ENCODE peak calls at places on chromosomes 2 and 18, in six cellular contexts. One of them, this sample, is unnamed.

GRCh38 chr18:70490008-70490933 is 201.4 kb downstream of the SOCS6 start:
- DNase-seq in H1: no peak
- DNase-seq in astrocyte: peak
- DNase-seq in lung: no peak
- DNase-seq in astrocyte of the spinal cord: peak
- DNase-seq in adrenal gland: peak
- DNase-seq in this sample: peak

GRCh38 chr2:55838653-55839052 is 84.9 kb downstream of the EFEMP1 start:
- DNase-seq in H1: no peak
- DNase-seq in astrocyte: no peak
- DNase-seq in lung: no peak
- DNase-seq in astrocyte of the spinal cord: no peak
- DNase-seq in adrenal gland: no peak
- DNase-seq in this sample: peak

GRCh38 chr2:100513650-100514049 is 43.4 kb downstream of the NMS start:
- DNase-seq in H1: no peak
- DNase-seq in astrocyte: no peak
- DNase-seq in lung: no peak
- DNase-seq in astrocyte of the spinal cord: no peak
- DNase-seq in adrenal gland: no peak
- DNase-seq in this sample: no peak

GRCh38 chr2:63484901-63485300 is 103.4 kb downstream of the WDPCP start:
- DNase-seq in H1: no peak
- DNase-seq in astrocyte: no peak
- DNase-seq in lung: no peak
- DNase-seq in astrocyte of the spinal cord: no peak
- DNase-seq in adrenal gland: no peak
- DNase-seq in this sample: no peak

GRCh38 chr2:3348771-3349170 is 28.8 kb downstream of the EIPR1 start:
- DNase-seq in H1: no peak
- DNase-seq in astrocyte: no peak
- DNase-seq in lung: no peak
- DNase-seq in astrocyte of the spinal cord: no peak
- DNase-seq in adrenal gland: no peak
- DNase-seq in this sample: peak

GRCh38 chr18:11002796-11003195 is 146.6 kb downstream of the PIEZO2 start:
- DNase-seq in H1: no peak
- DNase-seq in astrocyte: no peak
- DNase-seq in lung: no peak
- DNase-seq in astrocyte of the spinal cord: no peak
- DNase-seq in adrenal gland: no peak
- DNase-seq in this sample: no peak

GRCh38 chr2:24628746-24629145 is 137.7 kb downstream of the NCOA1 start:
- DNase-seq in H1: no peak
- DNase-seq in astrocyte: no peak
- DNase-seq in lung: no peak
- DNase-seq in astrocyte of the spinal cord: no peak
- DNase-seq in adrenal gland: no peak
- DNase-seq in this sample: no peak

GRCh38 chr2:46669996-46670793 is 190.8 kb downstream of the TMEM247 start:
- DNase-seq in H1: no peak
- DNase-seq in astrocyte: peak
- DNase-seq in lung: no peak
- DNase-seq in astrocyte of the spinal cord: peak
- DNase-seq in adrenal gland: no peak
- DNase-seq in this sample: peak

GRCh38 chr2:186486651-186487647 is 889 bp downstream of the ZC3H15 start:
- DNase-seq in H1: no peak
- DNase-seq in astrocyte: peak
- DNase-seq in lung: no peak
- DNase-seq in astrocyte of the spinal cord: peak
- DNase-seq in adrenal gland: no peak
- DNase-seq in this sample: peak

GRCh38 chr18:3283253-3283863 is 21.4 kb downstream of the MYL12B start:
- DNase-seq in H1: no peak
- DNase-seq in astrocyte: no peak
- DNase-seq in lung: no peak
- DNase-seq in astrocyte of the spinal cord: no peak
- DNase-seq in adrenal gland: no peak
- DNase-seq in this sample: no peak

GRCh38 chr2:7694066-7695000 is 777.1 kb downstream of the RNF144A start:
- DNase-seq in H1: no peak
- DNase-seq in astrocyte: no peak
- DNase-seq in lung: no peak
- DNase-seq in astrocyte of the spinal cord: no peak
- DNase-seq in adrenal gland: no peak
- DNase-seq in this sample: no peak

GRCh38 chr18:74654637-74655036 is 57.0 kb downstream of the ZNF407 start:
- DNase-seq in H1: no peak
- DNase-seq in astrocyte: peak
- DNase-seq in lung: no peak
- DNase-seq in astrocyte of the spinal cord: peak
- DNase-seq in adrenal gland: no peak
- DNase-seq in this sample: peak

GRCh38 chr2:101724113-101724450 is 26.6 kb downstream of the MAP4K4 start:
- DNase-seq in H1: no peak
- DNase-seq in astrocyte: no peak
- DNase-seq in lung: no peak
- DNase-seq in astrocyte of the spinal cord: no peak
- DNase-seq in adrenal gland: no peak
- DNase-seq in this sample: no peak

GRCh38 chr2:203022751-203023150 is 8.1 kb downstream of the NBEAL1 start:
- DNase-seq in H1: no peak
- DNase-seq in astrocyte: no peak
- DNase-seq in lung: no peak
- DNase-seq in astrocyte of the spinal cord: no peak
- DNase-seq in adrenal gland: no peak
- DNase-seq in this sample: no peak

GRCh38 chr2:203682688-203683130 is 23.7 kb upstream of the CD28 start:
- DNase-seq in H1: no peak
- DNase-seq in astrocyte: peak
- DNase-seq in lung: no peak
- DNase-seq in astrocyte of the spinal cord: peak
- DNase-seq in adrenal gland: peak
- DNase-seq in this sample: peak

GRCh38 chr2:130790808-130791616 is 35.7 kb downstream of the AMER3 start:
- DNase-seq in H1: no peak
- DNase-seq in astrocyte: no peak
- DNase-seq in lung: no peak
- DNase-seq in astrocyte of the spinal cord: no peak
- DNase-seq in adrenal gland: no peak
- DNase-seq in this sample: no peak

GRCh38 chr2:69789762-69790600 is 39.5 kb upstream of the GMCL1 start:
- DNase-seq in H1: no peak
- DNase-seq in astrocyte: peak
- DNase-seq in lung: no peak
- DNase-seq in astrocyte of the spinal cord: peak
- DNase-seq in adrenal gland: no peak
- DNase-seq in this sample: no peak

GRCh38 chr18:50075772-50076171 is 119.2 kb downstream of the MYO5B start:
- DNase-seq in H1: no peak
- DNase-seq in astrocyte: no peak
- DNase-seq in lung: no peak
- DNase-seq in astrocyte of the spinal cord: no peak
- DNase-seq in adrenal gland: no peak
- DNase-seq in this sample: no peak

GRCh38 chr18:48622911-48623431 is 84.1 kb downstream of the CTIF start:
- DNase-seq in H1: no peak
- DNase-seq in astrocyte: peak
- DNase-seq in lung: no peak
- DNase-seq in astrocyte of the spinal cord: peak
- DNase-seq in adrenal gland: no peak
- DNase-seq in this sample: peak

GRCh38 chr2:54772531-54772930 is 49.1 kb downstream of the EML6 start:
- DNase-seq in H1: no peak
- DNase-seq in astrocyte: no peak
- DNase-seq in lung: no peak
- DNase-seq in astrocyte of the spinal cord: no peak
- DNase-seq in adrenal gland: no peak
- DNase-seq in this sample: peak

GRCh38 chr2:102473020-102473419 is at the start of gene SLC9A4:
- DNase-seq in H1: no peak
- DNase-seq in astrocyte: peak
- DNase-seq in lung: no peak
- DNase-seq in astrocyte of the spinal cord: peak
- DNase-seq in adrenal gland: peak
- DNase-seq in this sample: peak

GRCh38 chr18:23964282-23965238 is 50.0 kb upstream of the TTC39C start:
- DNase-seq in H1: no peak
- DNase-seq in astrocyte: no peak
- DNase-seq in lung: no peak
- DNase-seq in astrocyte of the spinal cord: no peak
- DNase-seq in adrenal gland: no peak
- DNase-seq in this sample: peak

GRCh38 chr2:218896501-218897393 is 16.1 kb downstream of the WNT10A start:
- DNase-seq in H1: no peak
- DNase-seq in astrocyte: peak
- DNase-seq in lung: no peak
- DNase-seq in astrocyte of the spinal cord: no peak
- DNase-seq in adrenal gland: no peak
- DNase-seq in this sample: peak

GRCh38 chr2:96815326-96816126 is 542 bp upstream of the CNNM3 start:
- DNase-seq in H1: no peak
- DNase-seq in astrocyte: peak
- DNase-seq in lung: no peak
- DNase-seq in astrocyte of the spinal cord: peak
- DNase-seq in adrenal gland: no peak
- DNase-seq in this sample: peak

GRCh38 chr2:58740381-58740780 is 499.3 kb upstream of the FANCL start:
- DNase-seq in H1: no peak
- DNase-seq in astrocyte: no peak
- DNase-seq in lung: no peak
- DNase-seq in astrocyte of the spinal cord: no peak
- DNase-seq in adrenal gland: no peak
- DNase-seq in this sample: no peak
- H3K4me3 ChIP-seq in H1: no peak
- H3K4me3 ChIP-seq in astrocyte: no peak
- H3K4me3 ChIP-seq in lung: no peak
- H3K4me3 ChIP-seq in astrocyte of the spinal cord: no peak
- H3K4me3 ChIP-seq in adrenal gland: no peak
- H3K4me3 ChIP-seq in this sample: no peak

DNA sequence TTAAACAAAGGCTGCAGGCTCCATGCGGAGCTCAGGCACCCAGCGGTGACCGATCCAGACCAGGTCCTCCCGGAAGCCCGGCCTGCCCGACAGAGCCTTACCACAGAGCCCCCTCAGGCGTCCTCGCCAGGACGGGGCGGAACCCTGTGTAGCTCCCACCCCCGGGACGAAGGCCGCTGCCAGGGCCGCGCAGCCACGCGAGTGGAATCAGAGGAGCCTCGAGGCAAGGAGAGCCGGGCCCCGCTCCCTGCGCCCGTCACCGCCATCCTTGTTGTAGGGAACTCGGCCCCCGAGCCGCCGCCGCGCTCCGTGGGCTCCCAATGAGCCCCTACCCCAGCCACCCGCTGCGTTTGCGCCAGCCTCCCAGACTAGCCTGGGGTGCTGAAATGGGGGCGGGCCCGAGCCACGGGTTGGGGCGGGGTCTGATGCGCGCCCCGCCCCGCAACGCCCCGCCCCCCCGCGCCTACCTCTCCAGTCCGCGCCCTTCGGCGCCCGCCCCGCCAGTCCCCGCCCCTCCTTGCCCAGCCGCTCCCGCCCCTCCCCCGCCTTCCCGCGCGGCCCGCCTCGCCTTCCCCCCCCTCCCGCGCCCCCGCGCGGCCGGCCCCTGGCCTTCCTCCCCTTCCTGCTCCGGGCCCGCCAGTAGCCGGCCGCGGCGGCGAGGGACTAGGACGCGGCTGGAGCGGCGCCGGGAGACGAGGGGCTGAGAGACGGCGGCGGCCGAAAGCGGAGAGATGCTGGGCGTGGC is at the start of gene LIMS1:
- DNase-seq in H1: peak
- DNase-seq in astrocyte: peak
- DNase-seq in lung: peak
- DNase-seq in astrocyte of the spinal cord: peak
- DNase-seq in adrenal gland: peak
- DNase-seq in this sample: peak
- TF ChIP-seq CTCF in H1: no peak
- TF ChIP-seq CTCF in astrocyte: no peak
- TF ChIP-seq CTCF in lung: no peak
- TF ChIP-seq CTCF in astrocyte of the spinal cord: no peak
- TF ChIP-seq CTCF in adrenal gland: no peak
- TF ChIP-seq CTCF in this sample: no peak

GRCh38 chr2:176910828-176911227 is 301.8 kb upstream of the HNRNPA3 start:
- DNase-seq in H1: no peak
- DNase-seq in astrocyte: no peak
- DNase-seq in lung: no peak
- DNase-seq in astrocyte of the spinal cord: no peak
- DNase-seq in adrenal gland: no peak
- DNase-seq in this sample: no peak

DNA sequence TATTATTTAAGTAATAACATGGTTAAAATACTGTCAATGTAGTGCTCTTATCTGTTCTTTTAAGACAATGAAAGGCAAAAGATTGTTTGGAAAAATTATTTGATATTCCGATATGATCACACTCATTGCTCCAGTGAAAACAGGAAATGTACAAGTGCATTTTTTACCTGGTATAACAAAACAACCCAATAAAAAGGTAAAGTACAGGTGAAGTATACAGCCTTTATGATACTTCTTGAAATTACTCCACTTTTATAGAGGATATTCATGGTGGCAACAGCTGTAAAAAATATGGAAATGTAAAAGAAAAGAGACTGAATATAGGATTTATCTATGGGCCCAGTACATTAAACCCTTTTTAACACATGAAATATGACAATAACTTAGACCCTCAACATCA is 298.6 kb upstream of the HNRNPA3 start:
- DNase-seq in H1: no peak
- DNase-seq in astrocyte: no peak
- DNase-seq in lung: no peak
- DNase-seq in astrocyte of the spinal cord: no peak
- DNase-seq in adrenal gland: no peak
- DNase-seq in this sample: no peak
- H3K4me3 ChIP-seq in H1: no peak
- H3K4me3 ChIP-seq in astrocyte: no peak
- H3K4me3 ChIP-seq in lung: no peak
- H3K4me3 ChIP-seq in astrocyte of the spinal cord: no peak
- H3K4me3 ChIP-seq in adrenal gland: no peak
- H3K4me3 ChIP-seq in this sample: no peak

GRCh38 chr2:14524803-14525080 is 107.8 kb upstream of the LRATD1 start:
- DNase-seq in H1: no peak
- DNase-seq in astrocyte: peak
- DNase-seq in lung: no peak
- DNase-seq in astrocyte of the spinal cord: peak
- DNase-seq in adrenal gland: no peak
- DNase-seq in this sample: peak

GRCh38 chr2:14517731-14518130 is 114.8 kb upstream of the LRATD1 start:
- DNase-seq in H1: no peak
- DNase-seq in astrocyte: no peak
- DNase-seq in lung: no peak
- DNase-seq in astrocyte of the spinal cord: no peak
- DNase-seq in adrenal gland: no peak
- DNase-seq in this sample: peak

GRCh38 chr2:14524041-14524802 is 108.3 kb upstream of the LRATD1 start:
- DNase-seq in H1: no peak
- DNase-seq in astrocyte: peak
- DNase-seq in lung: no peak
- DNase-seq in astrocyte of the spinal cord: peak
- DNase-seq in adrenal gland: no peak
- DNase-seq in this sample: peak

GRCh38 chr2:14516844-14517243 is 115.7 kb upstream of the LRATD1 start:
- DNase-seq in H1: no peak
- DNase-seq in astrocyte: peak
- DNase-seq in lung: no peak
- DNase-seq in astrocyte of the spinal cord: peak
- DNase-seq in adrenal gland: no peak
- DNase-seq in this sample: peak

GRCh38 chr2:14520385-14520945 is 112.1 kb upstream of the LRATD1 start:
- DNase-seq in H1: no peak
- DNase-seq in astrocyte: no peak
- DNase-seq in lung: no peak
- DNase-seq in astrocyte of the spinal cord: no peak
- DNase-seq in adrenal gland: no peak
- DNase-seq in this sample: no peak
- TF ChIP-seq CTCF in H1: no peak
- TF ChIP-seq CTCF in astrocyte: no peak
- TF ChIP-seq CTCF in lung: no peak
- TF ChIP-seq CTCF in astrocyte of the spinal cord: no peak
- TF ChIP-seq CTCF in adrenal gland: no peak
- TF ChIP-seq CTCF in this sample: no peak

This sample was measured in epithelial cell of esophagus.